ENCODE peak calls at places on chromosomes 11 and 22, in ten cellular contexts. T is endothelial cell of umbilical vein, Y is fibroblast of the aortic adventitia, W is BJ, F is lower leg skin, R is dorsolateral prefrontal cortex, Z is GM12865, Q is endodermal cell, J is Caco-2, X is heart left ventricle. I is an unnamed sample.

GRCh38 chr11:108817971-108818370 is 153.1 kb downstream of the DDX10 start:
- DNase-seq in T (no peak), Y (no peak), W (no peak), F (no peak), R (no peak), Z (no peak), Q (no peak), J (no peak), X (no peak), I (no peak)

GRCh38 chr11:36456136-36456535 is 53.9 kb downstream of the TRAF6 start:
- DNase-seq in T (no peak), Y (peak), W (no peak), F (no peak), R (no peak), Z (no peak), Q (peak), J (no peak), X (no peak), I (no peak)

GRCh38 chr11:78870655-78871054 is 296.0 kb upstream of the NARS2 start:
- DNase-seq in T (no peak), Y (no peak), W (no peak), F (no peak), R (no peak), Z (no peak), Q (no peak), J (no peak), X (no peak), I (no peak)

GRCh38 chr11:114812698-114813097 is 134.4 kb downstream of the NXPE2 start:
- DNase-seq in T (no peak), Y (no peak), W (no peak), F (no peak), R (no peak), Z (no peak), Q (peak), J (no peak), X (no peak), I (no peak)

GRCh38 chr11:27882066-27882697 is 181.9 kb upstream of the BDNF start:
- DNase-seq in T (no peak), Y (peak), W (peak), F (no peak), R (no peak), Z (peak), Q (no peak), J (peak), X (no peak), I (no peak)

GRCh38 chr11:17932472-17932871 is 80.4 kb downstream of the SERGEF start:
- DNase-seq in T (no peak), Y (no peak), W (no peak), F (no peak), R (no peak), Z (no peak), Q (no peak), J (no peak), X (no peak), I (no peak)

GRCh38 chr22:32265882-32266767 is 11.0 kb upstream of the SLC5A4 start:
- DNase-seq in T (peak), Y (peak), W (no peak), F (peak), R (peak), Z (peak), Q (peak), J (peak), X (peak), I (peak)

GRCh38 chr11:108592591-108593213 is 866 bp downstream of the EXPH5 start:
- DNase-seq in T (no peak), Y (no peak), W (no peak), F (peak), R (peak), Z (peak), Q (peak), J (peak), X (no peak), I (no peak)

GRCh38 chr22:35489225-35489624 is 51.4 kb upstream of the RASD2 start:
- DNase-seq in T (no peak), Y (no peak), W (no peak), F (no peak), R (no peak), Z (no peak), Q (no peak), J (no peak), X (no peak), I (no peak)

GRCh38 chr11:109619498-109619897 is 197.5 kb downstream of the C11orf87 start:
- DNase-seq in T (no peak), Y (no peak), W (no peak), F (no peak), R (no peak), Z (no peak), Q (no peak), J (no peak), X (no peak), I (no peak)

GRCh38 chr11:1542267-1542666 is 29.8 kb downstream of the DUSP8 start:
- DNase-seq in T (no peak), Y (no peak), W (no peak), F (no peak), R (no peak), Z (no peak), Q (no peak), J (no peak), X (peak), I (no peak)

GRCh38 chr11:124402326-124402922 is 3.6 kb upstream of the OR8B3 start:
- DNase-seq in T (peak), Y (peak), W (peak), F (no peak), R (peak), Z (peak), Q (peak), J (peak), X (peak), I (peak)

GRCh38 chr22:27460596-27461347 is 340.8 kb downstream of the MN1 start:
- DNase-seq in T (no peak), Y (peak), W (peak), F (peak), R (no peak), Z (no peak), Q (no peak), J (no peak), X (peak), I (peak)

GRCh38 chr11:42397483-42397882 is 914.3 kb upstream of the API5 start:
- DNase-seq in T (no peak), Y (no peak), W (no peak), F (no peak), R (no peak), Z (no peak), Q (no peak), J (no peak), X (no peak), I (no peak)

GRCh38 chr22:44423556-44423955 is 74.5 kb downstream of the RTL6 start:
- DNase-seq in T (no peak), Y (no peak), W (no peak), F (peak), R (no peak), Z (no peak), Q (peak), J (no peak), X (no peak), I (no peak)

GRCh38 chr22:35733036-35733435 is 15.4 kb downstream of the APOL5 start:
- DNase-seq in T (no peak), Y (no peak), W (no peak), F (no peak), R (no peak), Z (no peak), Q (no peak), J (no peak), X (no peak), I (no peak)

GRCh38 chr11:11798586-11799438 is 43.0 kb upstream of the USP47 start:
- DNase-seq in T (peak), Y (peak), W (no peak), F (peak), R (peak), Z (peak), Q (peak), J (peak), X (peak), I (peak)

GRCh38 chr11:104462346-104462745 is 298.4 kb upstream of the PDGFD start:
- DNase-seq in T (no peak), Y (peak), W (no peak), F (no peak), R (peak), Z (no peak), Q (no peak), J (no peak), X (peak), I (peak)

GRCh38 chr11:72821920-72822799 is 7.9 kb downstream of the ATG16L2 start:
- DNase-seq in T (peak), Y (peak), W (no peak), F (peak), R (peak), Z (peak), Q (peak), J (peak), X (peak), I (peak)

GRCh38 chr11:68503281-68503687 is 42.7 kb downstream of the PPP6R3 start:
- DNase-seq in T (peak), Y (no peak), W (no peak), F (no peak), R (no peak), Z (no peak), Q (no peak), J (no peak), X (no peak), I (peak)

GRCh38 chr11:118401880-118402590 is 629 bp downstream of the ATP5MG start:
- DNase-seq in T (no peak), Y (peak), W (peak), F (no peak), R (no peak), Z (no peak), Q (no peak), J (no peak), X (no peak), I (peak)

GRCh38 chr11:119154178-119154577 is 5.3 kb downstream of the ABCG4 start:
- DNase-seq in T (no peak), Y (no peak), W (no peak), F (no peak), R (no peak), Z (no peak), Q (no peak), J (no peak), X (no peak), I (no peak)

GRCh38 chr22:44360686-44361381 is 48.1 kb upstream of the SHISAL1 start:
- DNase-seq in T (peak), Y (peak), W (peak), F (peak), R (no peak), Z (no peak), Q (peak), J (no peak), X (peak), I (peak)

GRCh38 chr11:33842236-33842915 is 49.5 kb downstream of the LMO2 start:
- DNase-seq in T (no peak), Y (no peak), W (no peak), F (no peak), R (no peak), Z (no peak), Q (no peak), J (no peak), X (no peak), I (no peak)

GRCh38 chr11:72918825-72919224 is 104.6 kb downstream of the ATG16L2 start:
- DNase-seq in T (no peak), Y (peak), W (no peak), F (no peak), R (no peak), Z (no peak), Q (no peak), J (no peak), X (no peak), I (no peak)

GRCh38 chr11:103735497-103736032 is 300.9 kb upstream of the DDI1 start:
- DNase-seq in T (no peak), Y (no peak), W (no peak), F (no peak), R (no peak), Z (no peak), Q (no peak), J (no peak), X (no peak), I (no peak)

GRCh38 chr11:128471138-128471661 is 116.2 kb downstream of the ETS1 start:
- DNase-seq in T (no peak), Y (no peak), W (no peak), F (no peak), R (no peak), Z (peak), Q (no peak), J (no peak), X (no peak), I (no peak)
- H3K4me3 ChIP-seq in T (no peak), Y (no peak), W (no peak), F (no peak), R (no peak), Z (peak), Q (no peak), J (no peak), X (no peak), I (no peak)

GRCh38 chr11:96049426-96049825 is 125.5 kb upstream of the MTMR2 start:
- DNase-seq in T (no peak), Y (peak), W (no peak), F (no peak), R (no peak), Z (no peak), Q (no peak), J (no peak), X (no peak), I (peak)

GRCh38 chr11:96044747-96045146 is 120.8 kb upstream of the MTMR2 start:
- DNase-seq in T (no peak), Y (no peak), W (no peak), F (no peak), R (no peak), Z (no peak), Q (no peak), J (no peak), X (no peak), I (no peak)

GRCh38 chr11:96044311-96044710 is 120.4 kb upstream of the MTMR2 start:
- DNase-seq in T (no peak), Y (no peak), W (no peak), F (no peak), R (no peak), Z (no peak), Q (no peak), J (no peak), X (no peak), I (no peak)

GRCh38 chr11:96050435-96051182 is 126.7 kb upstream of the MTMR2 start:
- DNase-seq in T (no peak), Y (peak), W (no peak), F (no peak), R (no peak), Z (no peak), Q (no peak), J (peak), X (no peak), I (peak)

DNA sequence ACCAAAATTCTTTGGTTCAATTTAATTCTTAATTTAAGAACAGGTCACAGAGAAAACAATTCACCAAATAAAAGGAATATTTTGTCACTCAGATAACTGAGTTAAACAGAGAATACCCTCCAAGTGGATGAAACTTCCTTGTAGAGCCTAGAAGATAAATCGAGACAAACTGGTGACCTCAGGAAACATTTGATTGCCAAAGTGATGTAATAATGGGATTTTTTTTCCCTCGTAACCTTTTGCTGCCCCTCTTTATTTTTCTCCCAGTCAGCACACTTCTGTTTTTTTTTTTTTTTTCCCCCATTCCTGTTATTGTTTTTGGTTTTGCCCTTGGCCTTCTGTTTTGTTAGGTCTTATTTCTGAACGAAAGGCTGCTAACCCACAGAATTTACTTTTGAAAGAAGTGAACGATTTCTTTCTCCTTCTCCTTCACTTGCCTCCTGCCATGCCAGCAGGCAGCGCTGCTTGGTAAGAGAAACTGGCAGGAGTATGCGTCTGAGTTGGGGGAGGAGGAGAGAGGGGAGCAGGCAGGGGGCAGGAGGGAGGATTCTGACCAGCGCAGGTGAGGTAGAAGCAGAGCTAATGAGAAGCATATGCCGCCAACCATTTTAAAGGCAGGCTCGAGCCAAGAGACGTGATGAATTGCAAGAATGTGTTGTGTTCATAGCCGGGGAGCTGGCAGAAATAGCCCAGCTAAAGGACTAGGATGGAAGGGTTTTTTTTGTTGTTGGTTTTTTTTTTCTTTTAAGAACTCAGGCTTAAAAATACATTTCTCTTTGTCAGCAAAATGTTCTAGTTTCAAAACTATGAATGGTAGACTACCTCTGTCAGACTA is 121.9 kb upstream of the MTMR2 start:
- DNase-seq in T (peak), Y (peak), W (peak), F (no peak), R (peak), Z (no peak), Q (peak), J (no peak), X (peak), I (peak)
- TF ChIP-seq CTCF in T (no peak), Y (peak), W (peak), F (no peak), R (peak), Z (no peak), Q (peak), J (no peak), X (no peak), I (peak)

DNA sequence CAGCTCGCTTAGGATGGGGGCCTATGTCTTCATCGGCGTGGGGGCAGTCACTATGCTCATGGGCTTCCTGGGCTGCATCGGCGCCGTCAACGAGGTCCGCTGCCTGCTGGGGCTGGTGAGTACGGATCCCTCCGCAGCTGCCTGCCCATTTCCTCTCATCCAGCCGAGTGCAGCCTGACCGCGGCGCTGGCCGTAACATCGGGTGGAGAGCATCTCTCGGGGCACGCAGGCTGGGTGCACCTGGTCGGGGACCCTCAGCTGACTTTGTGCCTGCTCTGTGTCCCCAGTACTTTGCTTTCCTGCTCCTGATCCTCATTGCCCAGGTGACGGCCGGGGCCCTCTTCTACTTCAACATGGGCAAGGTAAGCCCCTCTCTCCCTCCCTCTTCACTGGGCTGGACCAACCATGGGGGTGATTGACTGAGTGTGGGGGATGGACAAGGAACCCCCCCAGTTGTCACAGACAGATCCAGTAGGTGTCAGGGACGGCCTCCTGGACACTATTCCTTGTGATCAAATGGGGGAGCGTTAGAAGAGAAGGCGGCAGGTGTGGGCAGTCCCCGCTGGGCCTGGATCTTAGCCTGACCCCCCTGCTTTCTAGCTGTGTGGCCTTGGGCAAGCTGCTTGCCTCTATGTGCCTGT is 39.7 kb downstream of the CD82 start:
- DNase-seq in T (no peak), Y (no peak), W (no peak), F (peak), R (no peak), Z (no peak), Q (no peak), J (no peak), X (no peak), I (no peak)
- H3K4me3 ChIP-seq in T (no peak), Y (no peak), W (no peak), F (no peak), R (no peak), Z (no peak), Q (no peak), J (no peak), X (no peak), I (no peak)

GRCh38 chr22:17897864-17898263 is 123.6 kb upstream of the BID start:
- DNase-seq in T (no peak), Y (no peak), W (no peak), F (no peak), R (no peak), Z (no peak), Q (no peak), J (no peak), X (no peak), I (no peak)

GRCh38 chr22:17898375-17898774 is 124.1 kb upstream of the BID start:
- DNase-seq in T (no peak), Y (no peak), W (no peak), F (no peak), R (no peak), Z (no peak), Q (no peak), J (no peak), X (no peak), I (no peak)

GRCh38 chr22:17897411-17897810 is 123.1 kb upstream of the BID start:
- DNase-seq in T (no peak), Y (no peak), W (no peak), F (no peak), R (no peak), Z (no peak), Q (no peak), J (no peak), X (no peak), I (no peak)

GRCh38 chr22:17893900-17894299 is 119.6 kb upstream of the BID start:
- DNase-seq in T (no peak), Y (no peak), W (no peak), F (no peak), R (no peak), Z (no peak), Q (no peak), J (no peak), X (no peak), I (no peak)

GRCh38 chr22:17896552-17896951 is 122.3 kb upstream of the BID start:
- DNase-seq in T (no peak), Y (no peak), W (no peak), F (no peak), R (no peak), Z (no peak), Q (peak), J (peak), X (peak), I (peak)
- TF ChIP-seq CTCF in T (peak), Y (peak), W (peak), F (no peak), R (no peak), Z (peak), Q (peak), J (peak), X (peak), I (peak)

DNA sequence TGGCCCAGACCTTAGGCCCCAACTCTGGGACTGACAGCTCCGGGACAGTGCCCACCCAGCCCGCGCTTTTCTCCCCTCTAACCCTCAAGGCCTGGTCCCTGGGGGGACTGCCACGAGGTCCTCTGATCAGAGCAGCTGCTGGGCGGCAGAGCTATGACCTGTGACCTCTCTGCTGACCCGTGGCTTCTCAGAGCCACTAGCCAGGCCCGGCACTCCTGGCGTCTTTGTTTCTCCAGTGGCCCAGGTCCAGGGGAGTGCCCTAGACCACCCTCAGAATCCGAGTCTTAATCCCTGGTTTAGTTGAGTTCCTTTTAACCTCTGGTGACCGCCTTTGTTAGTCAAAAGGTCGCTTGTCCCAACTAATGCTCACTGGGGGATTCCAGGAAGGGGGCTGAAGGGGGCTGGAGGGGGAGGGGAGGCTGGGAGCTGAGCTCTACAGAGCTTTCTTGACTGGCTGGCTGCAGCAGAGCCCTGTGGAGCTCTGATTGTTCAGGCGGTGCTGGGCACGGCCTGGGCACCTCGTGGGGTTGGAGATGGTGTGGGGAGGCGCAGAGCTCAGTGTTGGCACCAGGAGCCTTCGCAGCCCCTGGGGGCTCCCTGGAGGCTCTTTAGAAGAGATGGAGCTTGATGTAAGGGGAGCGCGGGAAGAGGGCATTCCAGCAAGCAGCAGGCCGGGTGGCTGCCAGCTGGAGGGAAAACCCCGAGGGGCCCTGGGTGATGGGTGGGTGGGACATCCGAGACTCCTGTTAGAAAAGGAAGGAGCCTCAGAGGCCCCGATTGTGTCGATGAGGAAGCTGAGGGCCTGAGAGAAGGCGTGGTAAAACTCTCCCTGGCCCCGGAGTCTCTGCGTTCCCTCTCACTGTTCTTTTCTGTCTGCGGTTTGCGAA is 1.4 kb downstream of the FBLN1 start:
- DNase-seq in T (no peak), Y (peak), W (no peak), F (no peak), R (no peak), Z (no peak), Q (peak), J (peak), X (no peak), I (peak)
- H3K4me3 ChIP-seq in T (no peak), Y (peak), W (peak), F (peak), R (peak), Z (no peak), Q (peak), J (peak), X (peak), I (peak)